ENCODE peak calls at places on chromosomes 12 and 14, in six cellular contexts. Q, Z, W, V, S and N are unnamed samples. For H3K27me3, the result is how much of the 10 kb centered on the place peaks cover.

GRCh38 chr14:100142073-100143040 is 17.1 kb downstream of the DEGS2 start:
- DNase-seq in Q (no peak), Z (peak), W (no peak), V (peak), S (no peak), N (no peak)

GRCh38 chr12:30820406-30820946 is 65.7 kb upstream of the CAPRIN2 start:
- DNase-seq in Q (no peak), Z (no peak), W (no peak), V (no peak), S (no peak), N (no peak)

GRCh38 chr14:67999693-68000384 is 180.3 kb downstream of the RAD51B start:
- DNase-seq in Q (no peak), Z (peak), W (no peak), V (no peak), S (no peak), N (no peak)

GRCh38 chr14:92645841-92646478 is 102.5 kb downstream of the LGMN start:
- DNase-seq in Q (no peak), Z (no peak), W (no peak), V (no peak), S (no peak), N (no peak)

GRCh38 chr14:24880689-24881088 is 169.3 kb downstream of the STXBP6 start:
- DNase-seq in Q (no peak), Z (no peak), W (no peak), V (no peak), S (no peak), N (no peak)

GRCh38 chr12:43805149-43805856 is 814 bp downstream of the TWF1 start:
- DNase-seq in Q (peak), Z (no peak), W (peak), V (no peak), S (peak), N (no peak)

GRCh38 chr12:24751181-24751580 is 197.7 kb downstream of the BCAT1 start:
- DNase-seq in Q (no peak), Z (no peak), W (no peak), V (no peak), S (no peak), N (no peak)

GRCh38 chr12:121613424-121613823 is 12.9 kb upstream of the ORAI1 start:
- DNase-seq in Q (no peak), Z (no peak), W (no peak), V (no peak), S (no peak), N (no peak)

GRCh38 chr12:46743471-46743870 is 82.3 kb downstream of the SLC38A4 start:
- DNase-seq in Q (no peak), Z (no peak), W (no peak), V (no peak), S (no peak), N (no peak)

GRCh38 chr14:43085820-43086219 is 1421.3 kb downstream of the FSCB start:
- DNase-seq in Q (no peak), Z (no peak), W (no peak), V (no peak), S (no peak), N (no peak)

GRCh38 chr12:56670836-56671235 is 17.2 kb downstream of the PTGES3 start:
- DNase-seq in Q (no peak), Z (no peak), W (no peak), V (no peak), S (no peak), N (no peak)

GRCh38 chr12:112420740-112421139 is 2.0 kb downstream of the PTPN11 start:
- DNase-seq in Q (no peak), Z (no peak), W (no peak), V (no peak), S (no peak), N (no peak)

GRCh38 chr12:49336645-49337584 is at the start of gene C1QL4:
- DNase-seq in Q (peak), Z (peak), W (peak), V (peak), S (peak), N (peak)
- H3K27me3 ChIP-seq in Q (under half), Z (half or more), W (half or more), V (half or more), S (under half), N (under half)

GRCh38 chr12:52693261-52693660 is 10.1 kb downstream of the KRT77 start:
- DNase-seq in Q (no peak), Z (no peak), W (no peak), V (no peak), S (no peak), N (no peak)

GRCh38 chr12:52692253-52692652 is 11.1 kb downstream of the KRT77 start:
- DNase-seq in Q (no peak), Z (no peak), W (peak), V (no peak), S (no peak), N (no peak)

GRCh38 chr12:52690351-52691075 is 10.3 kb upstream of the KRT1 start:
- DNase-seq in Q (no peak), Z (no peak), W (no peak), V (no peak), S (no peak), N (no peak)

GRCh38 chr12:52691076-52691764 is 11.0 kb upstream of the KRT1 start:
- DNase-seq in Q (peak), Z (no peak), W (peak), V (no peak), S (peak), N (no peak)

GRCh38 chr12:52691765-52692150 is 11.6 kb upstream of the KRT1 start:
- DNase-seq in Q (no peak), Z (no peak), W (no peak), V (no peak), S (no peak), N (no peak)
- H3K4me3 ChIP-seq in Q (peak), Z (no peak), W (no peak), V (no peak), S (no peak), N (no peak)

DNA sequence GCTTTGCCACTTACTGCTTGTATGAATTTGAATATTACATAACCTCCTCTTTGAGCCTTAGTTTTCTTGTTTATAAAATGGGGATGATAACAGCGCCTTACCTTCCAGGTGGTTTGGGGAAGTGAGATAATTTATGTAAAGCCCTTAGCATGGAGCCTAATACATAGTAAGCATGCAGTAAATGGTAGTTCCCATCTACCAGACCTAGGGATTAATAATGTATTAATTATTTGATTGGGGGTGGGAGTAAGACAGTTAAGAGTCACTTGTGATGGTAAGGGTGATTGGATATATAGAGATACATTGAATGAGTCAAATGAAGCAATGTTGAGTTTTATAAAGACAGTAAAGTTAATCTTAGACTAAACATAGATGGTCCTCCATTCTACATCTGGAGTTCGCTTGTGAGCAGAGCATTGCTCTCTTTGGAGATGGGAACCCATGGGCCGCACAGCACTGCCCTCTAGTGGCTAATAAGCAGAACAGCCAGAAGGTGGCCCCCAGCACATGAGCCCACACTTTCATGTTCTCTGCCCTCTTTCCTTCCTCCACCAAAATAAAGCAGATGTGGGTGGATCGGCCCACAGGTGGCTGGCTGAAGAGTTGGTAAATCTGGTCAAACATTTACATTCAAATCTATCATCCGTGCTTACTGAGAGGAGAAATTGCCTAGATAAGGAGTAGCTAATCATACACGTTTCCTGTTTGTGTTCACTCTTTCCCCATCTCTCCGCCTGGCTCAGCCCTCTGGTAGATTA is 26.5 kb upstream of the TAMALIN start:
- DNase-seq in Q (peak), Z (peak), W (peak), V (peak), S (peak), N (peak)
- H3K27ac ChIP-seq in Q (no peak), Z (no peak), W (peak), V (no peak), S (no peak), N (peak)

GRCh38 chr12:131832393-131833231 is 4.4 kb downstream of the MMP17 start:
- DNase-seq in Q (no peak), Z (no peak), W (no peak), V (peak), S (no peak), N (peak)

GRCh38 chr12:131831021-131831571 is 2.9 kb downstream of the MMP17 start:
- DNase-seq in Q (no peak), Z (no peak), W (no peak), V (no peak), S (peak), N (peak)

GRCh38 chr12:131830335-131831020 is 2.3 kb downstream of the MMP17 start:
- DNase-seq in Q (peak), Z (peak), W (peak), V (peak), S (peak), N (peak)

GRCh38 chr12:131833288-131833895 is 5.2 kb downstream of the MMP17 start:
- DNase-seq in Q (no peak), Z (no peak), W (no peak), V (no peak), S (no peak), N (no peak)

DNA sequence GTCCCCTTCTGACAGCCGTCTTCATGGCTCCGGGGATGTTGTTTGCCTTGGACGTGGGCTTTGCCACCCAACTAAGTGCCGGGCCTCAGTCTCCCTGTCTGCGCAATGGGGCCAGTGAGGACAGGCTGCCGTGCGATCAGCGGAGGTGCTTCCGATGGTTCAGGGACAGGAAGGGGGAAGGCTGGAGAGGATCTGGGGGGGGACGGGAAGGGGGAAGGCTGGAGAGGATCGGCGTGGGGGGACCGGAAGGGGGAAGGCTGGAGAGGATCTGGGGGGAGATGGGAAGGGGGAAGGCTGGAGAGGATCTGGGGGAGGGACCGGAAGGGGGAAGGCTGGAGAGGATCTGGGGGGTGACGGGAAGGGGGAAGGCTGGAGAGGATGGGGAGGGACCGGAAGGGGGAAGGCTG is 3.4 kb downstream of the MMP17 start:
- DNase-seq in Q (no peak), Z (no peak), W (no peak), V (no peak), S (no peak), N (peak)
- H3K27me3 ChIP-seq in Q (under half), Z (under half), W (half or more), V (half or more), S (under half), N (under half)

GRCh38 chr12:19465711-19466110 is 26.4 kb downstream of the AEBP2 start:
- DNase-seq in Q (no peak), Z (no peak), W (no peak), V (no peak), S (no peak), N (no peak)
- H3K4me3 ChIP-seq in Q (no peak), Z (no peak), W (no peak), V (no peak), S (no peak), N (no peak)

GRCh38 chr12:108576660-108577234 is 14.4 kb downstream of the ISCU start:
- DNase-seq in Q (no peak), Z (no peak), W (no peak), V (no peak), S (no peak), N (no peak)
- H3K27ac ChIP-seq in Q (no peak), Z (no peak), W (no peak), V (no peak), S (no peak), N (no peak)

DNA sequence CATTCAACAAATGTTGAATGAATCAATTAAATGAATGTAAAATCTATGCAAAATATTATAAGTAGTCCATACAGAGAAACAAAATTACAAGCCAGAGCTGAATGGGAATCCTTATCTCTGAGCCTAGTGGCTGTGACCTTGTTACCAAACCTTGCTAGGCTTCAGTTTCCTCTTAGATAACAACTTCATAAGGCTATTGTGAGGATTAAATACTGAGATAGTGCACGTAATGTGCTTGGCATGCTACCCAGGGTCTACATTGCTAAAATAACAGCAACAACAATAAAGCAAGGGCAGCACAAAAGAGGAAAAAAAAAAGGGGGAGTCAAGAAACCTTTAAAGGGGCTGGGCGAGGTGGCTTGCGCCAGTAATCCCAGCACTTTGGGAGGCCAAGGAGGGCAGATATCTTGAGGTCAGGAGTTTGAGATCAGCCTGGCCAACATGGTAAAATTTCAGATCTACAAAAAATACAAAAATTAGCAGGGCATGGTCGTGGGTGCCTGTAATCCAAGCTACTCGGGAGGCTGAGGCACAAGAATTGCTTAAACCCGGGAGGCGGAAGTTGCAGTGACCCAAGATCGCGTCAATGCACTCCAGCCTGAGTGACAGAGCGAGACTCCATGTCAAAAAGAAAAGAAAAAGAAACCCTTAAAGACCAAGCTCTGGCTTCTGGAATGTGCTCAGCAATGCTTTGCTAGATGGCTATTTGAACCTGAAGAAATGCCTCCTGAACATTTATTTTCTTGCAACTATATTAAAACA is 14.1 kb downstream of the STAB2 start:
- DNase-seq in Q (no peak), Z (peak), W (no peak), V (no peak), S (no peak), N (no peak)
- H3K27me3 ChIP-seq in Q (under half), Z (under half), W (under half), V (under half), S (under half), N (under half)

GRCh38 chr14:64196668-64197411 is 97.3 kb downstream of the ESR2 start:
- DNase-seq in Q (peak), Z (peak), W (peak), V (peak), S (no peak), N (peak)
- H3K4me3 ChIP-seq in Q (no peak), Z (no peak), W (peak), V (peak), S (no peak), N (peak)

GRCh38 chr14:62673014-62673727 is 372.1 kb downstream of the KCNH5 start:
- DNase-seq in Q (no peak), Z (no peak), W (no peak), V (no peak), S (no peak), N (no peak)
- H3K27ac ChIP-seq in Q (no peak), Z (no peak), W (no peak), V (no peak), S (no peak), N (no peak)

DNA sequence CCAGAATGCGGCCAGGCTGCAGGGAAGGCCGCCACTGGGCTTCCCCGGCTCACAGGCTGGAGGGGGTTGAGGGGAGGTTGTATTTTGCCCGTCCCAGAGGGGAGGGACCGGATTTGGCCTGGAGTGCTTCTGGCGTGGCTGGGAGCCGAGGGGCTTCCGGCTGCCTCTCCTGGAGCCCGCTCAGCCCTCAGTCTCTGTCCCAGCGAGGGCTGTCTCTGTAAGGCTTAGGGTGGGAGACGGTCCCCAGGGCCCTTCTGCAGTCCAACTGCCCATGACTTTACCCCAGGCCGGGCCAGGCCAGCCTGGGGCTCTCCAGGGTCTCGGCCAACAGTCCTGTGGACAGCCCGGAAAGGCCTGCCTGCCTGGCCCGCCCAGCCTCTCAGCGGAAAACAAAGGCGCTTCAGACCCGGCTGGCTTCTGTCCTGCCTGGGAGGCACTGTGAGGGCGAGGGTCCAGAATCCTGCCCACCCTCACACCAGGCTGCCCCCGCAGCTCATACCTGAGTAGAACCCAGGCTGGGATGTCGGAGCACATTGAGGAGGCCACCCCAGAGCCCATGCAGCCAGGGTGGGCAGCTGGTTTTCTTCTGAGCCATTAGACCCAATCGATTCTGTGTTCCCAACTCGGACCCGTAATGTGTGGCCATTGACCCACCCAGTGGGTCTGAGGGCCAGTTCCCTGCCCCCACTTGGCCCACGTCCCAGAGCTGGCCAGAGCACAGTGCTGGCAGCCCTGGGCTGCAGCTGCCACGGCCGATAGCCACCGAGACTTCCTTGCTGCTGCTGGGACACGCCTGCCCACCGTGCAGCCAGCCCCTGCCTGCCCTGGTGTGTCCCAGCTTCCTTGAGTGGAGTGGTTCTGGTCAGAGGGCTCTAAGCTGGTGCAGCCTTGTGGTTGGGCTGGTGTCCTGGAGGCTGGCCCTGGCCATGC is 1.6 kb downstream of the CRIP2 start:
- DNase-seq in Q (no peak), Z (peak), W (no peak), V (peak), S (no peak), N (no peak)
- H3K27me3 ChIP-seq in Q (under half), Z (under half), W (under half), V (under half), S (under half), N (under half)